ENCODE peak calls at places on chromosomes 13 and 19, in eight cellular contexts. H is Panc1, G is upper lobe of left lung, O is GM12878, U is HCT116, Y is HepG2, M is GM23338, W is K562. I is an unnamed sample.

GRCh38 chr19:19154768-19155494 is 15.1 kb downstream of the MEF2B start:
- ATAC-seq in H (no peak), M (peak; percentile 57), Y (peak; percentile 49), U (no peak), O (no peak), G (no peak), W (peak; percentile 81), I (no peak)

GRCh38 chr13:44266305-44266704 is 107.3 kb upstream of the SERP2 start:
- ATAC-seq in H (no peak), U (no peak), G (no peak), W (no peak), M (peak; percentile 48), O (no peak), Y (no peak), I (no peak)

GRCh38 chr13:36362251-36362650 is 16.1 kb upstream of the SPART start:
- ATAC-seq in Y (no peak), U (no peak), G (peak; percentile 88), H (no peak), O (peak; percentile 73), M (no peak), W (no peak), I (peak; percentile 74)

GRCh38 chr13:35139591-35139990 is 197.5 kb downstream of the NBEA start:
- ATAC-seq in O (peak; percentile 40), M (no peak), W (no peak), Y (no peak), U (no peak), G (peak; percentile 23), H (no peak), I (no peak)

GRCh38 chr19:38919837-38920528 is 8.0 kb upstream of the CCER2 start:
- ATAC-seq in O (no peak), G (no peak), Y (no peak), W (no peak), H (no peak), M (no peak), U (no peak), I (no peak)

GRCh38 chr19:14375055-14375581 is 6.1 kb upstream of the ADGRE5 start:
- ATAC-seq in M (no peak), Y (no peak), U (no peak), H (peak; percentile 17), W (no peak), O (peak; percentile 66), G (peak; percentile 88), I (peak; percentile 65)

GRCh38 chr19:342801-343421 is 1.7 kb downstream of the MIER2 start:
- ATAC-seq in O (peak; percentile 31), U (no peak), H (peak; percentile 48), Y (no peak), M (no peak), W (peak; percentile 17), G (peak; percentile 69), I (peak; percentile 20)

GRCh38 chr19:45323671-45324081 is 1.0 kb upstream of the CKM start:
- ATAC-seq in G (peak; percentile 18), H (peak; percentile 24), Y (no peak), O (no peak), U (no peak), W (peak; percentile 9), M (peak; percentile 59), I (peak; percentile 57)

GRCh38 chr19:54434112-54434861 is 14.7 kb upstream of the LENG8 start:
- ATAC-seq in O (no peak), G (no peak), M (no peak), Y (no peak), U (no peak), H (no peak), W (no peak), I (no peak)

GRCh38 chr19:57560049-57560491 is 407 bp upstream of the ZNF550 start:
- ATAC-seq in W (no peak), Y (no peak), H (peak; percentile 45), M (no peak), O (no peak), U (no peak), G (peak; percentile 32), I (peak; percentile 7)

GRCh38 chr13:79445968-79446645 is 34.8 kb upstream of the NDFIP2 start:
- ATAC-seq in Y (peak; percentile 46), U (peak; percentile 46), H (no peak), G (no peak), M (peak; percentile 98), W (no peak), O (no peak), I (no peak)

GRCh38 chr19:7272856-7273578 is 21.2 kb downstream of the INSR start:
- ATAC-seq in M (no peak), G (no peak), W (no peak), U (no peak), O (peak; percentile 97), H (no peak), Y (no peak), I (no peak)

GRCh38 chr19:51719251-51719901 is 4.4 kb downstream of the HAS1 start:
- ATAC-seq in H (no peak), W (no peak), M (peak; percentile 89), O (no peak), U (no peak), Y (no peak), G (no peak), I (no peak)

GRCh38 chr19:4456566-4456842 is 1.1 kb downstream of the UBXN6 start:
- ATAC-seq in W (peak; percentile 5), Y (no peak), G (peak; percentile 36), M (no peak), U (no peak), O (no peak), H (peak; percentile 7), I (peak; percentile 20)

GRCh38 chr19:4457654-4458406 is at the start of gene UBXN6:
- ATAC-seq in H (peak; percentile 94), W (peak; percentile 77), U (peak; percentile 93), M (peak; percentile 91), O (peak; percentile 90), G (peak; percentile 95), Y (peak; percentile 80), I (peak; percentile 95)

GRCh38 chr19:4454952-4455738 is 2.4 kb downstream of the UBXN6 start:
- ATAC-seq in Y (no peak), U (no peak), H (no peak), M (no peak), W (peak; percentile 78), O (no peak), G (peak; percentile 59), I (peak; percentile 19)

GRCh38 chr19:4455742-4456565 is 1.6 kb downstream of the UBXN6 start:
- ATAC-seq in Y (peak; percentile 33), H (no peak), U (no peak), M (no peak), O (peak; percentile 29), W (peak; percentile 60), G (peak; percentile 0), I (peak; percentile 60)

GRCh38 chr19:4456843-4457653 is 546 bp downstream of the UBXN6 start:
- ATAC-seq in H (peak; percentile 39), O (peak; percentile 52), W (peak; percentile 32), Y (peak; percentile 50), M (peak; percentile 46), U (peak; percentile 53), G (peak; percentile 78), I (peak; percentile 9)
- TF ChIP-seq POLR2AphosphoS5 in H (no peak), O (no peak), W (no peak), Y (peak; percentile 34), M (no peak), U (no peak), G (no peak), I (no peak)

DNA sequence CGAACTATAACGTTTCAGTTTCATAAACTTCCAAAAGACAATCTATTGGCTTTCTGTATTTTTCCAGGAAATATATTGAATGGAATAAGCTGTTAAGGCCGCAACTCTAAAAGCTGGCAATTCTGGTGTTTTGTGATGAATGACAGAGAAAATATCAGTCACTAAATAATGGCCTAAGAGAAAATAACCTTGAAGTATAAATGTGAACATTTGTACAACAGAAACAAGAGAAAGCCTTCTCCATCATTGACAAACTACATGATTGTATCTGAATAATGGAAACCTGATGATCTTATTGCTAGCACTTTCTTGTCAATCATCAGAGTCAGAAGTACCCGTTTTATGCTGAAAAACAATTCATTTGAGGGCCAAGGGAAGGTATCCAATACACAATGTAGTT is 134.3 kb downstream of the TRPC4 start:
- ATAC-seq in Y (no peak), O (no peak), M (no peak), G (no peak), U (no peak), W (no peak), H (no peak), I (no peak)
- TF ChIP-seq POLR2AphosphoS5 in Y (no peak), O (no peak), M (no peak), G (no peak), U (no peak), W (no peak), H (no peak), I (no peak)

DNA sequence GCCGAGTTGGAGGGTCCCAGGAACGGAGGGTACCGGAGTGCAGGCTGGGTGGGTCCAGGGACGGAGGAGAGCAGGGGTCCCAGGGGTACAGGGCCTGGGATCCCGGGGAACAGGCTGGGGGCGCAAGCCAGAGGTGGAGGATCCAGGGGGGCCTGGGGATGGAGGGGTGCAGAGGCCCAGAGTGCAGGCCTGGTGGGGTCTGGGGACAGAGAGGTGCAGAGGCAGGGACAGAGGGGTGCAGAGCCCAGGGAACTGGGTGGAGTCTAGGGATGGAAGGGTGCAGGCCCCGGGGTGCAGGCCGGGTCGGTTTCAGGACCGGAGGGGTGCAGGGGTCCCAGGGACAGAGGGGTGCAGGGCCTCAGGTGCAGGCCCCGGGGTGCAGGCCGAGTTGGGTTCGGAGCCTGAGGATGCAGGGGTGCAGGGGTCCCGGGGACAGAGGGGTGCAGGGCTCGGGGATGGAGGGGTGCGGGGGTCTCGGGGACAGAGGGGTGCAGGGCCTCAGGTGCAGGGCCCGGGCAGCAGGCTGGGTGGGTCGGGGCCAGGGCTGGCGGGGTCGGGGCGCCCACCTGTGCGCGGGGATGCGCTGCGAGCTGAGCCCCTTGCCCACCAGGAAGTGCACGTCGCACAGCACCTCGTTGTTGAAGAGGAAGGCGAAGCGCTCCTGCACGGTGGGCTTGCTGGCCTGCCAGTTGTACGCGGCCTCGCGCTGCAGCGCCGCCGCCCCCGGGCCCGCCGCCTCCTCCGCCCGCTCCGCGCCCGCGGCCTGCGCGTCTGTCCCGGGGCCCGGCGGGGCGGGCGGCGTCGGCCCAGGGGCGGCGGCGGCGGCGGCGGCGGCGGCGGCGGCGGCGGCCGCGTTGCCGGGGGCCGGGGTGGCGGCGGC is 543 bp downstream of the BTBD2 start:
- ATAC-seq in Y (peak; percentile 13), W (peak; percentile 55), M (peak; percentile 47), O (peak; percentile 55), U (peak; percentile 53), G (peak; percentile 36), H (peak; percentile 64), I (peak; percentile 44)
- TF ChIP-seq POLR2AphosphoS5 in Y (no peak), W (no peak), M (no peak), O (no peak), U (no peak), G (no peak), H (no peak), I (no peak)

DNA sequence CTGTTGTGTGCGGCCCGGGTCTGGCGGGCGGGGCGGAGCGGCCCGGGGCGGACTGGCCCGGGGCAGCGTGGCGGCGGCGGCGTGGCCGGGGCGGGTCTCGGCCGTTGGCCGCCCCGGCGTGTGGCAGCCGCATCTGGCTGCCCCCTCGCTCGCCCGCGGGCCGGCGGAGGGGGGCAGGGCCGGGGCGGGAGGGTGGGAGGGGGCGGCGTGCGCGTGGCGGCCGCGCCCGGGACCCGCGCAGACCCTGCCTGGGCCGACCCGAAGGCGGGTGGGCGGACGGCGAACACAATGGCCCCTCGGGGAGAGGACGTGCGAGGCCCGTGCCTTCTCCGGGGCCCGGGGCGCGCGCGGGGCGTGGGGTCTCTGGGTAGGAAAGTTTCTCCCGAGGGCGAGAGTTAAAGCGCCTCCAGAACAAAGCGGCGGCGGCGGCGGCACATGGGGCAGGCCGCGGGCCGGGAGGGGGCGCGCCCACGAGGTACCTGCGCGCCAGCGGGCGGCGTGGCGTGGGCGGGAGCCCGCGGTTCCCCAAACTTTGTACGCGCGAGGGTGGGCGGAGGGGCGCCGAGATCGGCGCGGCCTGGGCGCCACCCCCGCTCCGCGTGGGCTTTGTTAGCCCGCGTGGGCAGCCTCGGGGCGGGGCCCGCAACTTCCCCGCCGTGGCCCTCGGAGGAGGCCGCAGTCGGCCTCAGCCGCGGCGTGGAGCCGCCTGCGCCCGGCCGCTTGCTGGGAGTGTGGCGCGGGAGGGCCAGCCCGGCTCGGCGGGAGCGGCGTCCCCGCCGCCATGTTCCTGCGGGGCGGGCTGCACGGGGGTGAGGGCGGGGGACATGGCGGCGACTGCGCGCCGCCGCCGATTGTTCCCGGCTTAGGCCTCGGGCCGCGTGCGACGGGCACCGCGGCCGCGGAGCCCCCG is 764 bp downstream of the MIR17HG start:
- ATAC-seq in U (peak; percentile 60), H (peak; percentile 77), G (peak; percentile 74), W (peak; percentile 63), O (peak; percentile 46), Y (peak; percentile 70), M (no peak), I (peak; percentile 78)
- TF ChIP-seq POLR2AphosphoS5 in U (no peak), H (no peak), G (no peak), W (no peak), O (no peak), Y (peak; percentile 1), M (peak; percentile 17), I (no peak)

I was measured in gastroesophageal sphincter.